ENCODE peak calls at places on chromosomes 16 and 17, in seven cellular contexts. Z is progenitor cell of endocrine pancreas; R is CD8-positive, alpha-beta T cell; Y is HL-60; U is AG04450; M is Caco-2; S is psoas muscle. K is an unnamed sample.

GRCh38 chr16:59170065-59170712 is 436.1 kb upstream of the GOT2 start:
- DNase-seq in Z (no peak), R (no peak), Y (no peak), U (no peak), M (no peak), S (no peak), K (no peak)

GRCh38 chr16:77374384-77374783 is 60.5 kb downstream of the ADAMTS18 start:
- DNase-seq in Z (no peak), R (no peak), Y (no peak), U (no peak), M (no peak), S (no peak), K (no peak)

GRCh38 chr16:61579195-61579594 is 457.0 kb downstream of the CDH8 start:
- DNase-seq in Z (no peak), R (no peak), Y (no peak), U (no peak), M (no peak), S (no peak), K (no peak)

GRCh38 chr17:81339502-81340296 is 44.6 kb upstream of the SLC38A10 start:
- DNase-seq in Z (peak), R (no peak), Y (no peak), U (no peak), M (peak), S (no peak), K (no peak)

GRCh38 chr16:49446805-49447204 is 73.2 kb downstream of the C16orf78 start:
- DNase-seq in Z (no peak), R (no peak), Y (no peak), U (no peak), M (no peak), S (no peak), K (no peak)

GRCh38 chr17:2700491-2701141 is 10.9 kb downstream of the CLUH start:
- DNase-seq in Z (no peak), R (no peak), Y (no peak), U (no peak), M (peak), S (no peak), K (no peak)

GRCh38 chr16:69273009-69273408 is 38.1 kb upstream of the VPS4A start:
- DNase-seq in Z (no peak), R (no peak), Y (no peak), U (peak), M (no peak), S (no peak), K (no peak)

GRCh38 chr17:49547566-49547965 is 28.1 kb upstream of the NXPH3 start:
- DNase-seq in Z (no peak), R (no peak), Y (no peak), U (no peak), M (peak), S (no peak), K (no peak)

GRCh38 chr16:56860226-56861020 is 4.6 kb upstream of the SLC12A3 start:
- DNase-seq in Z (no peak), R (peak), Y (no peak), U (no peak), M (peak), S (no peak), K (no peak)

GRCh38 chr17:5888811-5889210 is 181.4 kb upstream of the WSCD1 start:
- DNase-seq in Z (no peak), R (no peak), Y (no peak), U (no peak), M (no peak), S (no peak), K (no peak)

GRCh38 chr16:61654962-61655361 is 381.3 kb downstream of the CDH8 start:
- DNase-seq in Z (no peak), R (no peak), Y (no peak), U (no peak), M (no peak), S (no peak), K (no peak)

GRCh38 chr16:85927326-85927725 is 28.4 kb downstream of the IRF8 start:
- DNase-seq in Z (no peak), R (no peak), Y (no peak), U (no peak), M (no peak), S (no peak), K (no peak)

GRCh38 chr17:9389116-9389515 is 186.5 kb downstream of the STX8 start:
- DNase-seq in Z (no peak), R (no peak), Y (no peak), U (peak), M (no peak), S (no peak), K (peak)

GRCh38 chr16:79334127-79334526 is 266.4 kb downstream of the MAF start:
- DNase-seq in Z (no peak), R (peak), Y (no peak), U (no peak), M (no peak), S (no peak), K (no peak)

GRCh38 chr16:67165121-67166034 is 833 bp downstream of the HSF4 start:
- DNase-seq in Z (no peak), R (no peak), Y (no peak), U (no peak), M (no peak), S (peak), K (no peak)

GRCh38 chr17:75776399-75777242 is 8.0 kb upstream of the UNK start:
- DNase-seq in Z (no peak), R (peak), Y (peak), U (no peak), M (no peak), S (no peak), K (no peak)

GRCh38 chr16:48156790-48157209 is 1.0 kb upstream of the ABCC12 start:
- DNase-seq in Z (peak), R (peak), Y (peak), U (peak), M (peak), S (peak), K (no peak)

GRCh38 chr17:8593830-8594229 is 36.7 kb downstream of the MYH10 start:
- DNase-seq in Z (no peak), R (no peak), Y (no peak), U (no peak), M (no peak), S (no peak), K (no peak)

GRCh38 chr17:63985387-63986140 is 12.6 kb upstream of the PRR29 start:
- DNase-seq in Z (no peak), R (no peak), Y (no peak), U (no peak), M (no peak), S (no peak), K (no peak)

GRCh38 chr17:76140661-76141211 is 309 bp downstream of the FOXJ1 start:
- DNase-seq in Z (no peak), R (no peak), Y (no peak), U (no peak), M (no peak), S (no peak), K (no peak)

GRCh38 chr16:2471016-2471652 is at the start of gene NTN3:
- DNase-seq in Z (no peak), R (no peak), Y (no peak), U (no peak), M (no peak), S (no peak), K (no peak)

GRCh38 chr17:10646393-10646990 is 10.6 kb downstream of the MYH3 start:
- DNase-seq in Z (peak), R (peak), Y (peak), U (peak), M (peak), S (peak), K (no peak)

GRCh38 chr17:16439867-16440351 is 24.5 kb downstream of the TRPV2 start:
- DNase-seq in Z (no peak), R (no peak), Y (peak), U (no peak), M (no peak), S (no peak), K (no peak)

GRCh38 chr16:81745704-81746558 is 33.2 kb upstream of the PLCG2 start:
- DNase-seq in Z (peak), R (peak), Y (peak), U (no peak), M (no peak), S (peak), K (no peak)

GRCh38 chr17:13749566-13750235 is 148.0 kb upstream of the HS3ST3A1 start:
- DNase-seq in Z (no peak), R (no peak), Y (no peak), U (no peak), M (peak), S (no peak), K (no peak)

GRCh38 chr16:8703693-8704092 is 29.3 kb downstream of the ABAT start:
- DNase-seq in Z (no peak), R (no peak), Y (no peak), U (no peak), M (no peak), S (no peak), K (no peak)
- TF ChIP-seq CTCF in Z (no peak), R (no peak), Y (no peak), U (no peak), M (no peak), S (no peak), K (no peak)

DNA sequence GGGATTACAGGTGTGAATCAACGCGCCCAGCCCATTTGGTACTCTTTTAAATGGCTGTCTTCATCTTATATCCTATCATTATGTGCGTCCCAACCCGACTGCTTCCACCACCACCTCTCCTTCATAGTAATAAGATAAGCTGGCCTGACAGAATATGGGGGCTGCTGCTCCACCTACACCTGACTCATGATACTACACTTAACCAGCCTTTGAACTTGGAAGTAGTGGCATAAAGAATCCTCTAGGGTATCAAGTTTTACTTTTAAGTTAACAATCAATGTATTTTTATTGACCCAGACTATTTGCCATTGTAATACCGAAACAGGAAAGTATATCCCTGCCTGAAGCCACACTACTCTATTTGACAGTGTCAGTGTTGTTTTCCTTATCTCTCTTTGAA is 18.8 kb downstream of the PDZD9 start:
- DNase-seq in Z (no peak), R (no peak), Y (no peak), U (no peak), M (no peak), S (no peak), K (no peak)
- TF ChIP-seq CTCF in Z (peak), R (no peak), Y (no peak), U (no peak), M (peak), S (no peak), K (no peak)

GRCh38 chr17:43713494-43714162 is 45.0 kb downstream of the SOST start:
- DNase-seq in Z (peak), R (no peak), Y (peak), U (no peak), M (no peak), S (peak), K (no peak)
- TF ChIP-seq CTCF in Z (peak), R (no peak), Y (no peak), U (no peak), M (no peak), S (no peak), K (no peak)

GRCh38 chr17:28727727-28728363 is 743 bp upstream of the NEK8 start:
- DNase-seq in Z (no peak), R (peak), Y (peak), U (no peak), M (peak), S (peak), K (no peak)
- TF ChIP-seq CTCF in Z (no peak), R (no peak), Y (peak), U (peak), M (peak), S (no peak), K (peak)

DNA sequence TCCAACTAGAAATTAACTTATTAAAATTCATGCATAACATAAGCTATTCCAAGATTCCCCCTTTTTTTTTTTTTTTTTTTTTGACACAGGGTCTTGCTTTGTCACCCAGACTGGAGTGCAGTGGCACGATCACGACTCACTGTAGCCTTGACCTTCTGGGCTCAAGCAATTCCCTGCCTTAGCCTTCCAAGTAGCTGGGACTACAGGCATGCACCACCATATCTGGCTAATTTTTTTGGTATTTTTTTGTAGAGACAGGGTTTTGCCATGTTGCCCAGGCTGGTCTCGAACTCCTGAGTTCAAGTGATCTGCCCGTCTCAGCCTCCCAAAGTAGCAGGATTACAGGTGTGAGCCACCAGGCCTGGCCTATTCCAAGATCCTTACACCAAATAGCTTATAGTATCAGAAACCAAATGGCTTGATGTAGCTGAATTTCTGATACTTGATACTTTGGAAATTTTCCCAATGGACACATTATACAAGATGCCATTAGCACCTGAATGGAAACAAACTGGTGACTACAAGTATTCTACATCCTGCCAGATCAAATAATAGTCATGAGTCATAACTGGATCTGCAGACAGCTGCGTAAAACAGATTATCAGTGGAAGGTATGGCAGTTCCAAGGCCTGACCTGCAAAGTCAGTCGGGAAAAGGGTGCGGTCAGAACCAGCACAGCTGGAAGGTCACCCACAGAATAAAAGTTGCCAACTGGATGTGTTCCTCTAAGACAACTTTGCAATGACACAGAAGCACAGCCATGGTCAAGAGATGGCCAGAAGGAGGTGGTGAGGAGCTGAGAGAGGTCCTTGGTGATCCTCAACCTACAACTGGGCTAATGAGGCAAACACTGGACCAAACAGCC is 14.5 kb downstream of the TUBG1 start:
- DNase-seq in Z (no peak), R (no peak), Y (no peak), U (no peak), M (no peak), S (peak), K (no peak)
- TF ChIP-seq CTCF in Z (no peak), R (no peak), Y (no peak), U (no peak), M (no peak), S (peak), K (no peak)

DNA sequence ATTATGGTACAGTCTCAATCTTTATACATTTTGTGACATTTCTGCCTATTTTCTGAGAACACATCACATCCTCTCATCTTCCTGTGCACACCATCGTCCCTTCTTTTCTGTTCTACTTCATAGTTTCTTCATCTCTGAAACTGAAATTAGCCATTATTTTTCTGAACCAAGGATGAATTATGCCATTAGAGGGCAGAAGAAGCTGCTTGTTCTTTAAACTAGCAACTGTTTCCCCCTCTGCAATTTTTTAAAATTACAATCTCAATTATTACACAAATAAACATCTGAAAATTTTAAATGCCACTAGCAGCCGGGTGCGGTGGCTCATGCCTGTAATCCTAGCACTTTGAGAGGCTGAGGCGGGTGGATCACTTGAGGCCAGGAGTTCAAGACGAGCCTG is 41.3 kb downstream of the RBBP6 start:
- DNase-seq in Z (no peak), R (no peak), Y (no peak), U (peak), M (no peak), S (no peak), K (no peak)
- TF ChIP-seq CTCF in Z (peak), R (no peak), Y (no peak), U (peak), M (no peak), S (peak), K (peak)

K was measured in BJ.